ENCODE peak calls at places on chromosomes 6 and 20, in four cellular contexts. A, D, R and V are unnamed samples.

GRCh38 chr6:170208651-170209353 is 82.1 kb downstream of the DLL1 start:
- DNase-seq in A (no peak), D (no peak), R (no peak), V (no peak)

GRCh38 chr6:113903666-113904330 is 46.7 kb downstream of the MARCKS start:
- DNase-seq in A (peak), D (no peak), R (peak), V (peak)

GRCh38 chr20:46954490-46955038 is 59.9 kb downstream of the EYA2 start:
- DNase-seq in A (peak), D (no peak), R (peak), V (peak)

GRCh38 chr6:140968062-140968461 is 1164.7 kb upstream of the GJE1 start:
- DNase-seq in A (no peak), D (no peak), R (no peak), V (no peak)

GRCh38 chr20:51966296-51966971 is 164.1 kb upstream of the SALL4 start:
- DNase-seq in A (peak), D (no peak), R (peak), V (peak)

GRCh38 chr6:134111062-134111677 is 58.7 kb upstream of the SLC2A12 start:
- DNase-seq in A (peak), D (no peak), R (peak), V (peak)

GRCh38 chr6:25472314-25472713 is 179.7 kb upstream of the SCGN start:
- DNase-seq in A (no peak), D (no peak), R (no peak), V (no peak)

GRCh38 chr6:107101661-107102413 is 13.5 kb downstream of the BEND3 start:
- DNase-seq in A (no peak), D (no peak), R (no peak), V (no peak)

GRCh38 chr20:51491393-51491792 is 51.1 kb downstream of the NFATC2 start:
- DNase-seq in A (no peak), D (no peak), R (no peak), V (no peak)

GRCh38 chr6:46451343-46451742 is 39.9 kb downstream of the RCAN2 start:
- DNase-seq in A (no peak), D (no peak), R (no peak), V (no peak)

GRCh38 chr6:115570326-115570725 is 490.4 kb downstream of the FRK start:
- DNase-seq in A (no peak), D (no peak), R (no peak), V (no peak)

GRCh38 chr6:135347887-135348286 is 149.7 kb downstream of the AHI1 start:
- DNase-seq in A (no peak), D (no peak), R (no peak), V (no peak)

GRCh38 chr6:105188251-105188650 is 8.4 kb upstream of the POPDC3 start:
- DNase-seq in A (no peak), D (no peak), R (no peak), V (no peak)

GRCh38 chr20:14401479-14402138 is 64.2 kb upstream of the FLRT3 start:
- DNase-seq in A (no peak), D (no peak), R (no peak), V (no peak)

GRCh38 chr6:50836231-50836630 is 17.6 kb downstream of the TFAP2B start:
- DNase-seq in A (no peak), D (no peak), R (no peak), V (no peak)

GRCh38 chr20:57175397-57176010 is 90.9 kb downstream of the BMP7 start:
- DNase-seq in A (no peak), D (no peak), R (no peak), V (no peak)

GRCh38 chr20:42204261-42204660 is 586.1 kb upstream of the CHD6 start:
- DNase-seq in A (peak), D (no peak), R (no peak), V (no peak)

GRCh38 chr6:1802495-1803395 is 193.0 kb downstream of the FOXC1 start:
- DNase-seq in A (no peak), D (no peak), R (no peak), V (no peak)

GRCh38 chr6:18047406-18047805 is 60.0 kb upstream of the KIF13A start:
- DNase-seq in A (no peak), D (no peak), R (peak), V (peak)

GRCh38 chr6:7087066-7087465 is 20.7 kb upstream of the RREB1 start:
- DNase-seq in A (no peak), D (no peak), R (peak), V (peak)

GRCh38 chr6:162443101-162443500 is 284.5 kb downstream of the PRKN start:
- DNase-seq in A (no peak), D (no peak), R (no peak), V (no peak)

GRCh38 chr6:157762636-157763035 is 60.4 kb upstream of the SNX9 start:
- DNase-seq in A (no peak), D (no peak), R (peak), V (peak)
- TF ChIP-seq CTCF in A (peak), D (peak), R (peak), V (peak)

DNA sequence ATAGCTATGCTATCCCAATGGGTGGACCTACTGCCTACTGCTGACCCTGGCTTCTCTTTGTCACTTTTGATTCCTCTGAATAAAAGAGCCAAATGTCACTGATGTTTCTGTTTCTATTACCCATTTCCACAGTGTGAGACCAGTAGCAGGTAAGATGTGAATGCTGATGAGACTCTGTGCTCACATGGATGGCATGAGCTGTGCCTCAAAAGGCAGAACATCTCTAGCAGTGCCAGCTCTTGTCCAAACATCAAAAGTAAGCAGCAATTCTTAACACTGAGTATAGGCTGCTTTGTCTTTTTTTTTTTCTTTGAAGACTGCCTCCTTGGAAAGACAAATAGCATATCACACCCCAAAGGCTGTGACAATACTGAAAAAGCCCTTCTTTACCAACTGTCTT is 459.2 kb upstream of the RUNX2 start:
- DNase-seq in A (no peak), D (no peak), R (no peak), V (no peak)
- H3K4me3 ChIP-seq in A (no peak), D (no peak), R (no peak), V (no peak)

GRCh38 chr6:160733045-160733646 is 31.1 kb downstream of the PLG start:
- DNase-seq in A (peak), D (no peak), R (peak), V (peak)

GRCh38 chr6:160735523-160735922 is 33.5 kb downstream of the PLG start:
- DNase-seq in A (no peak), D (no peak), R (no peak), V (no peak)

GRCh38 chr6:160734627-160735026 is 32.6 kb downstream of the PLG start:
- DNase-seq in A (no peak), D (no peak), R (no peak), V (no peak)

GRCh38 chr6:160730911-160731310 is 28.9 kb downstream of the PLG start:
- DNase-seq in A (no peak), D (no peak), R (no peak), V (no peak)
- TF ChIP-seq CTCF in A (no peak), D (no peak), R (peak), V (peak)

GRCh38 chr6:12291785-12292604 is 1.8 kb downstream of the EDN1 start:
- DNase-seq in A (peak), D (no peak), R (no peak), V (peak)

GRCh38 chr6:12289655-12290489 is at the start of gene EDN1:
- DNase-seq in A (peak), D (no peak), R (peak), V (peak)

GRCh38 chr6:12288844-12289654 is 1.1 kb upstream of the EDN1 start:
- DNase-seq in A (peak), D (peak), R (peak), V (peak)

GRCh38 chr6:12291083-12291784 is 1.1 kb downstream of the EDN1 start:
- DNase-seq in A (no peak), D (no peak), R (no peak), V (no peak)

DNA sequence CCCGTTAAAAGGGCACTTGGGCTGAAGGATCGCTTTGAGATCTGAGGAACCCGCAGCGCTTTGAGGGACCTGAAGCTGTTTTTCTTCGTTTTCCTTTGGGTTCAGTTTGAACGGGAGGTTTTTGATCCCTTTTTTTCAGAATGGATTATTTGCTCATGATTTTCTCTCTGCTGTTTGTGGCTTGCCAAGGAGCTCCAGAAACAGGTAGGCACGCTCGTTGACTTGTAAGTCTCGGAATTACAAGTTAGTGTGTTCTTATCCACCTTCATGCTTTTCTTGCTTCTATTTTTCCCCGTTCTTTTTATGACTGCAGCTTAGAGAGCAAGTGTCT is 294 bp downstream of the EDN1 start:
- DNase-seq in A (no peak), D (no peak), R (no peak), V (no peak)
- H3K4me3 ChIP-seq in A (peak), D (peak), R (peak), V (peak)